ENCODE peak calls at places on chromosomes 5 and 9, in five cellular contexts. K is activated gamma-delta T cell treated with Interleukin-2 at 50 U/mL for 16 hours, I is KBM-7, N is progenitor cell of endocrine pancreas, W is kidney tubule cell. V is an unnamed sample.

GRCh38 chr9:6842584-6842947 is 84.8 kb downstream of the KDM4C start:
- DNase-seq in N (no peak), I (no peak), K (no peak), W (peak; percentile 26), V (no peak)

GRCh38 chr5:167642779-167643517 is 648.5 kb upstream of the WWC1 start:
- DNase-seq in I (no peak), N (no peak), W (peak; percentile 22), K (no peak), V (no peak)

GRCh38 chr9:136342191-136343120 is 15.1 kb downstream of the GPSM1 start:
- DNase-seq in N (peak; percentile 87), I (peak; percentile 81), K (peak; percentile 48), W (peak; percentile 75), V (peak; percentile 60)

GRCh38 chr9:131668439-131669233 is 71.2 kb downstream of the RAPGEF1 start:
- DNase-seq in K (peak; percentile 72), W (peak; percentile 70), I (peak; percentile 27), N (no peak), V (peak; percentile 52)

GRCh38 chr5:64869419-64869818 is 100.7 kb downstream of the CWC27 start:
- DNase-seq in W (peak; percentile 61), K (no peak), I (no peak), N (no peak), V (no peak)

GRCh38 chr9:126613656-126614055 is at the start of gene LMX1B:
- DNase-seq in W (peak; percentile 59), K (no peak), I (peak; percentile 20), N (no peak), V (no peak)

GRCh38 chr5:54249210-54250028 is 61.0 kb downstream of the ARL15 start:
- DNase-seq in W (peak; percentile 87), K (peak; percentile 33), N (no peak), I (peak; percentile 85), V (no peak)

GRCh38 chr9:27539479-27540441 is 10.1 kb upstream of the MOB3B start:
- DNase-seq in N (no peak), I (peak; percentile 18), K (no peak), W (peak; percentile 62), V (no peak)

GRCh38 chr5:94849821-94850736 is 231.6 kb downstream of the SLF1 start:
- DNase-seq in I (peak; percentile 41), W (peak; percentile 62), N (no peak), K (peak; percentile 18), V (peak; percentile 16)

GRCh38 chr9:97045300-97045699 is 6.4 kb upstream of the CTSV start:
- DNase-seq in W (no peak), I (no peak), K (no peak), N (no peak), V (no peak)

GRCh38 chr5:144598451-144599068 is 427.9 kb downstream of the KCTD16 start:
- DNase-seq in W (peak; percentile 60), K (no peak), N (no peak), I (no peak), V (no peak)

GRCh38 chr9:129348890-129349570 is 171.0 kb upstream of the IER5L start:
- DNase-seq in N (no peak), W (no peak), K (no peak), I (no peak), V (no peak)

GRCh38 chr9:79896390-79896789 is 324.6 kb downstream of the TLE4 start:
- DNase-seq in W (no peak), K (no peak), N (no peak), I (no peak), V (no peak)

GRCh38 chr9:98606730-98607129 is 102.0 kb downstream of the GABBR2 start:
- DNase-seq in K (no peak), W (no peak), I (no peak), N (no peak), V (no peak)

GRCh38 chr5:151598984-151599383 is 7.9 kb upstream of the FAT2 start:
- DNase-seq in W (peak; percentile 17), I (no peak), K (no peak), N (no peak), V (no peak)

GRCh38 chr9:38620483-38621433 is at the start of gene ANKRD18A:
- DNase-seq in N (peak; percentile 93), I (peak; percentile 63), K (peak; percentile 38), W (peak; percentile 97), V (peak; percentile 50)

GRCh38 chr5:163916376-163916775 is 411.0 kb downstream of the MAT2B start:
- DNase-seq in W (no peak), K (no peak), N (no peak), I (peak; percentile 92), V (no peak)

GRCh38 chr9:90256345-90256744 is 386.3 kb downstream of the DIRAS2 start:
- DNase-seq in N (no peak), I (no peak), W (no peak), K (no peak), V (no peak)

GRCh38 chr9:15240927-15241326 is 66.1 kb downstream of the TTC39B start:
- DNase-seq in N (no peak), W (no peak), I (no peak), K (no peak), V (no peak)

GRCh38 chr5:149028984-149029383 is 33.9 kb downstream of the SH3TC2 start:
- DNase-seq in I (no peak), W (no peak), N (no peak), K (no peak), V (no peak)

GRCh38 chr5:123474238-123474637 is 37.7 kb upstream of the CSNK1G3 start:
- DNase-seq in N (no peak), K (no peak), W (no peak), I (no peak), V (no peak)

GRCh38 chr5:54626407-54626806 is 108.8 kb downstream of the SNX18 start:
- DNase-seq in N (no peak), W (no peak), K (no peak), I (no peak), V (no peak)

GRCh38 chr9:97388721-97389238 is 23.1 kb upstream of the TDRD7 start:
- DNase-seq in K (no peak), I (peak; percentile 37), W (peak; percentile 75), N (no peak), V (no peak)

GRCh38 chr5:27652505-27652904 is 614.1 kb upstream of the CDH9 start:
- DNase-seq in N (no peak), W (no peak), I (no peak), K (no peak), V (no peak)

GRCh38 chr5:18744441-18744840 is 1110.2 kb downstream of the TAF11L14 start:
- DNase-seq in I (no peak), W (no peak), K (no peak), N (no peak), V (no peak)

GRCh38 chr5:116566251-116566650 is 8.4 kb downstream of the SEMA6A start:
- DNase-seq in K (no peak), W (no peak), I (no peak), N (no peak), V (no peak)

GRCh38 chr5:103923616-103924168 is 361.1 kb upstream of the NUDT12 start:
- DNase-seq in W (no peak), N (no peak), I (no peak), K (no peak), V (no peak)

GRCh38 chr5:148438911-148439310 is 55.2 kb downstream of the FBXO38 start:
- DNase-seq in N (no peak), K (no peak), W (no peak), I (no peak), V (no peak)

GRCh38 chr5:141822134-141822533 is 56.1 kb downstream of the PCDH1 start:
- DNase-seq in N (no peak), K (no peak), I (no peak), W (peak; percentile 20), V (no peak)

GRCh38 chr9:99023831-99024230 is 80.1 kb downstream of the COL15A1 start:
- DNase-seq in K (no peak), N (no peak), I (no peak), W (peak; percentile 56), V (no peak)

GRCh38 chr5:16871746-16872339 is 64.2 kb downstream of the MYO10 start:
- DNase-seq in K (no peak), I (no peak), N (no peak), W (no peak), V (no peak)

GRCh38 chr9:110048976-110049698 is 158.8 kb downstream of the C9orf152 start:
- DNase-seq in I (peak; percentile 44), N (no peak), K (no peak), W (peak; percentile 41), V (no peak)

GRCh38 chr5:31854181-31854624 is 215.3 kb downstream of the PDZD2 start:
- DNase-seq in I (no peak), K (no peak), W (peak; percentile 85), N (no peak), V (no peak)

GRCh38 chr9:37921546-37922300 is 17.8 kb upstream of the SLC25A51 start:
- DNase-seq in I (no peak), N (no peak), W (peak; percentile 51), K (no peak), V (no peak)

GRCh38 chr5:159945359-159945758 is 29.1 kb downstream of the ADRA1B start:
- DNase-seq in I (no peak), W (no peak), K (no peak), N (no peak), V (no peak)

GRCh38 chr9:127545196-127546124 is 66.6 kb upstream of the STXBP1 start:
- DNase-seq in N (peak; percentile 64), K (no peak), I (no peak), W (peak; percentile 99), V (no peak)

GRCh38 chr9:42852133-42852532 is 668.7 kb downstream of the SPATA31A6 start:
- DNase-seq in W (peak; percentile 88), N (peak; percentile 27), I (peak; percentile 73), K (no peak), V (no peak)